ENCODE peak calls at places on chromosomes 13 and 19, in five cellular contexts. F, H, M, C and P are unnamed samples.

GRCh38 chr13:19845758-19846157 is 17.7 kb downstream of the ZMYM5 start:
- DNase-seq in C (no peak), H (no peak), F (peak), M (no peak), P (no peak)

GRCh38 chr19:41997121-41997850 is 3.3 kb upstream of the ATP1A3 start:
- DNase-seq in C (no peak), F (no peak), M (no peak), H (peak), P (no peak)

GRCh38 chr13:23480324-23480723 is 46.8 kb upstream of the SACS start:
- DNase-seq in H (no peak), M (no peak), C (no peak), F (no peak), P (no peak)

GRCh38 chr19:4390017-4390861 is 10.1 kb downstream of the SH3GL1 start:
- DNase-seq in C (peak), F (no peak), H (peak), M (no peak), P (peak)

GRCh38 chr13:34847751-34848150 is 94.3 kb upstream of the NBEA start:
- DNase-seq in M (no peak), C (no peak), F (no peak), H (no peak), P (no peak)

GRCh38 chr13:109402976-109403375 is 383.4 kb downstream of the IRS2 start:
- DNase-seq in C (no peak), F (no peak), M (no peak), H (no peak), P (no peak)

GRCh38 chr19:2584002-2584401 is 108.1 kb downstream of the GADD45B start:
- DNase-seq in C (peak), F (no peak), M (no peak), H (no peak), P (no peak)

GRCh38 chr19:54158812-54159351 is 639 bp downstream of the LENG1 start:
- DNase-seq in M (no peak), F (no peak), C (no peak), H (no peak), P (no peak)

GRCh38 chr19:743168-743687 is 7.7 kb upstream of the MISP start:
- DNase-seq in F (peak), C (peak), H (peak), M (no peak), P (no peak)

GRCh38 chr19:35742121-35742724 is at the start of gene IGFLR1:
- DNase-seq in C (peak), M (no peak), H (peak), F (no peak), P (peak)

GRCh38 chr19:47726467-47726866 is 13.2 kb downstream of the EHD2 start:
- DNase-seq in C (no peak), M (no peak), H (no peak), F (no peak), P (no peak)

GRCh38 chr13:20847298-20847697 is 55.2 kb downstream of the XPO4 start:
- DNase-seq in M (no peak), F (no peak), H (no peak), C (no peak), P (no peak)

GRCh38 chr13:87656311-87656710 is 14.9 kb upstream of the SLITRK5 start:
- DNase-seq in H (no peak), C (no peak), M (no peak), F (no peak), P (no peak)

GRCh38 chr19:33462112-33462726 is 59.4 kb downstream of the PEPD start:
- DNase-seq in C (peak), M (no peak), H (no peak), F (no peak), P (peak)

GRCh38 chr13:28761586-28761985 is 42.8 kb upstream of the SLC46A3 start:
- DNase-seq in H (no peak), F (no peak), M (no peak), C (no peak), P (no peak)

GRCh38 chr13:20636079-20636478 is 67.4 kb upstream of the IL17D start:
- DNase-seq in M (no peak), C (no peak), H (no peak), F (no peak), P (no peak)

GRCh38 chr13:26051231-26052135 is at the start of gene SHISA2:
- DNase-seq in H (no peak), C (peak), M (no peak), F (no peak), P (no peak)

GRCh38 chr13:75180805-75181455 is 301.0 kb downstream of the TBC1D4 start:
- DNase-seq in M (no peak), C (no peak), F (no peak), H (no peak), P (no peak)

GRCh38 chr13:109842521-109842920 is 56.1 kb upstream of the IRS2 start:
- DNase-seq in M (no peak), H (no peak), C (no peak), F (no peak), P (no peak)

GRCh38 chr19:47523473-47523872 is 8.6 kb upstream of the NAPA start:
- DNase-seq in F (no peak), C (no peak), H (peak), M (no peak), P (no peak)

GRCh38 chr13:21767032-21767431 is 96.2 kb downstream of the FGF9 start:
- DNase-seq in H (no peak), C (no peak), F (no peak), M (no peak), P (no peak)

GRCh38 chr19:45168767-45169351 is 8.1 kb upstream of the NKPD1 start:
- DNase-seq in M (no peak), C (no peak), H (no peak), F (no peak), P (no peak)

GRCh38 chr19:19342086-19343015 is 21.7 kb downstream of the MAU2 start:
- DNase-seq in H (peak), F (no peak), M (no peak), C (peak), P (no peak)

GRCh38 chr19:52142001-52142595 is 2.4 kb upstream of the ZNF616 start:
- DNase-seq in C (no peak), M (no peak), F (no peak), H (no peak), P (no peak)

GRCh38 chr19:52139291-52140076 is at the start of gene ZNF616:
- DNase-seq in F (peak), M (peak), C (peak), H (peak), P (peak)

GRCh38 chr19:52138614-52139290 is 986 bp downstream of the ZNF616 start:
- DNase-seq in H (peak), C (no peak), F (peak), M (peak), P (peak)

DNA sequence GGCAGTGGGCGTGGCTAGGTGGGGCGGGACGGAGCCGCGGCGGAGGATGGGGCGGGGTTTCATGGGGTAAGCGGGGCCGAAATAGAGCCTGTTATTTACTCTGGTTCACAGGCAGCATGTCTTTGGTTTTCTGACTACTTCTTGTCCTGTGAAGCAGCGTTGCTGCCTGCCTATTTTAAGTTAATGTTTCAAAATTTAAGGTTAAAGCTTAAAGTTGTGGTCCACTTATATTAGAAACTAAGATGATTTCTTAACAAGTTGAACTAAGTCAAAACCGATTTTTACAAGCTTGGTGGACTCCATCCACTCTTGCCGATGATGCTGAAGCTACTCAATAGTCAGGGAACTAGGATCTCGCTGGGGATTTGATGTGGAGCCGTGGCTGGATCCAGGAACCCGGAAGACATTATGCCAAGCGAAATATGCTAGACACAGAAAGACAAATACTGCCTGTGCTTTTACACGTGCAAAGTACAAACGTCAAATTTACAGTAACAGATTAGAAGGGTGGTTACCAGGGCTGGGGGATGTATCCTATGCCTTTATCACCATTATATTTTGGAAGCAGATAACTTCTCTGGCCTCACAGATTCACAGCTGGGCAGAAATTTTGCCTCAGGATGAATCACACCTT is 456 bp upstream of the ZNF616 start:
- DNase-seq in M (peak), C (no peak), H (no peak), F (no peak), P (no peak)
- H3K4me3 ChIP-seq in M (peak), C (peak), H (no peak), F (peak), P (peak)

GRCh38 chr19:12400618-12401502 is at the start of gene ZNF799:
- DNase-seq in H (peak), C (peak), F (peak), M (peak), P (peak)
- TF ChIP-seq POLR2A in H (peak), C (peak), F (peak), M (peak), P (no peak)

GRCh38 chr13:31365630-31366029 is 165.9 kb downstream of the B3GLCT start:
- DNase-seq in H (no peak), C (no peak), F (no peak), M (no peak), P (no peak)
- H3K4me3 ChIP-seq in H (no peak), C (no peak), F (no peak), M (no peak), P (no peak)

GRCh38 chr19:29687244-29687896 is 22.1 kb downstream of the PLEKHF1 start:
- DNase-seq in C (peak), M (peak), H (no peak), F (peak), P (peak)
- TF ChIP-seq POLR2A in C (no peak), M (no peak), H (no peak), F (peak), P (no peak)

DNA sequence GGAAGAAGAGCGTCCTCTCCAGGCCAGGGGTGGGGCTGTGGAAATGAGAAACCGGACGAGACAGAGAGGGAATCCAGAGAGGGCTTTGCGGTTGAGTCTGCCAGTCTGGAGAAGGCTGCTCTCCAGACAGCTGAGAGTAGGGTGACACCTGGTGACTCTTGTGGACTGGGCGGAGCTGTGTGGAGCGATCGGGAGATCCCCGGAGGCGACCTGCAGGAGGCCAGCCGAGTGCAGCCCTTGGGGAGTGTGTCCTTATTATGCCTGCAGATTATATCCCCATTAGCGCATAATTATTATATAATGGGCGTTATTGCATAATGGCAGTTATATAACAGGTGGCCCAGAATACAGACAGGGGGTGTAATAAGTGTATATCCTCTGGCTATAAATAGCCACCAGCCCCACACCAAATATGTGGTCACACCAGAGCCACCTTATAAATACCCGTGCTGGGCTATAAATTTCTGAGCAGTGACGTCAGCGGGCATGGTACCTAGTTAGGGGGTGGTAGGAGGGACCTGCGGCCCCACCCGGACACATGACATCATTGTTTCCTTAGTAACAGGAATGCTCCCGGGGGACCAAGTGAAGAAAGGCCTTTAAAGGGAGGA is 41.2 kb downstream of the NFIX start:
- DNase-seq in M (no peak), F (no peak), H (peak), C (peak), P (no peak)
- H3K4me3 ChIP-seq in M (no peak), F (no peak), H (no peak), C (no peak), P (no peak)

DNA sequence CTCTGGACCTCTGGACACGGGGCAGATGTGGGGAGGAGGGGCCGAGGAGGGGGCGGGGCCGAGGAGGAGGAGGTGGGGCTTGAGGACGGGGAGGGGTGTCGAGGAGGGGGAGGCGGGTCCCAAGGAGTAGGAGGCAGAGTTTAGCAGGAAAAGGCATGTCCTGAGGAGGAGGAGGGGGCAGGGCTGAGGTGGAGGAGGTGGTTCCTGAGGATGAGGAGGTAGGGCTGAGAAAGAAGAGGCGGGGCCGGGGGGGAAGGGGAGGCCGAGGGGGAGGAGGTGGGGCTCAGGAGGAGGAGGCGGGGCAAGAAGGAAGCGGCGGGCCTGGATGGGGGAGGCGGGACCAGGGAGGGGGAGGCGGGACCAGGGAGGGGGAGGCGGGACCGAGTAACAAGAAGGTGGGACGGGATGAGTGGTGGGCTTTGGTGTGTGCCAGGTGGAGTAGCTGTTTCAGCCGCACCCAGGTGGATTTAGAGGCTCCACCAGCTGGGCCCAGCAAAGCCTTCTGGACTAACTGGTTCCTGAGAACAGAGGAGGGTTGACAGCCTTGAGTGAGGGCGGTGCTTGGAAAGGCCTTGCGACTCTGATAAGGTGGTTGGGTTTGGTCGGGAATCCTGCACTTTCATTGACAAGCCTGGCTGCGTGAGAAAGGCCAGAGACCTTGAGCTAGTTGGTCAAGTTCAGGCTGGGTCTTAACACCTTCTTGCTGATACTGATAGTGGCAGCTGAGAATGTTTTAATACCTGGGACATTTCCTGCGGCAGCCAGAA is 7.7 kb downstream of the TECR start:
- DNase-seq in M (no peak), H (peak), F (peak), C (peak), P (no peak)
- TF ChIP-seq POLR2A in M (no peak), H (peak), F (no peak), C (peak), P (no peak)

GRCh38 chr13:44155422-44156293 is 218.0 kb upstream of the SERP2 start:
- DNase-seq in F (peak), H (peak), C (peak), M (peak), P (no peak)
- H3K4me3 ChIP-seq in F (peak), H (peak), C (peak), M (no peak), P (no peak)